ENCODE peak calls at places on chromosomes 3 and 15, in nine cellular contexts. U, D, G, Y, L, J, R, I and O are unnamed samples. For H3K36me3, the result is how much of the 10 kb centered on the place peaks cover.

GRCh38 chr3:24953060-24953771 is 458.6 kb upstream of the THRB start:
- DNase-seq in L (no peak), J (no peak), D (no peak), R (no peak), Y (no peak), G (no peak), I (no peak), U (no peak), O (no peak)

GRCh38 chr15:63331456-63331855 is 50.2 kb downstream of the CA12 start:
- DNase-seq in R (no peak), G (no peak), Y (no peak), U (no peak), J (no peak), L (no peak), I (no peak), D (no peak), O (no peak)

GRCh38 chr3:172595648-172596393 is 72.6 kb upstream of the TNFSF10 start:
- DNase-seq in J (no peak), G (no peak), L (no peak), Y (peak), R (no peak), U (no peak), D (no peak), I (no peak), O (peak)

GRCh38 chr3:147943265-147943945 is 534.2 kb downstream of the ZIC1 start:
- DNase-seq in J (no peak), G (no peak), I (no peak), R (no peak), U (no peak), Y (no peak), D (no peak), L (no peak), O (no peak)

GRCh38 chr3:37986479-37987314 is 3.9 kb upstream of the VILL start:
- DNase-seq in L (peak), U (no peak), Y (peak), J (peak), I (no peak), D (no peak), R (peak), G (no peak), O (peak)

GRCh38 chr15:51425517-51426033 is 84.1 kb downstream of the GLDN start:
- DNase-seq in Y (no peak), L (no peak), G (no peak), R (no peak), J (no peak), I (no peak), D (no peak), U (no peak), O (no peak)

GRCh38 chr3:96183871-96184270 is 630.5 kb upstream of the EPHA6 start:
- DNase-seq in Y (no peak), L (no peak), J (no peak), U (no peak), R (no peak), I (no peak), D (no peak), G (no peak), O (no peak)

GRCh38 chr15:71547066-71547465 is 263.3 kb upstream of the NR2E3 start:
- DNase-seq in Y (peak), U (peak), G (peak), J (peak), I (peak), R (no peak), D (no peak), L (no peak), O (no peak)

GRCh38 chr3:151387443-151388241 is 3.1 kb upstream of the P2RY12 start:
- DNase-seq in U (no peak), R (no peak), Y (no peak), J (no peak), D (no peak), G (no peak), L (no peak), I (no peak), O (no peak)

GRCh38 chr3:187958432-187959003 is 195.4 kb upstream of the LPP start:
- DNase-seq in U (no peak), R (no peak), Y (no peak), G (peak), J (no peak), L (no peak), D (no peak), I (no peak), O (no peak)

GRCh38 chr3:34832865-34833508 is 806.3 kb upstream of the ARPP21 start:
- DNase-seq in D (no peak), U (no peak), I (no peak), R (no peak), L (no peak), Y (no peak), J (no peak), G (no peak), O (no peak)
- TF ChIP-seq CTCF in D (no peak), U (no peak), I (no peak), R (no peak), L (no peak), Y (no peak), J (no peak), G (no peak), O (no peak)

DNA sequence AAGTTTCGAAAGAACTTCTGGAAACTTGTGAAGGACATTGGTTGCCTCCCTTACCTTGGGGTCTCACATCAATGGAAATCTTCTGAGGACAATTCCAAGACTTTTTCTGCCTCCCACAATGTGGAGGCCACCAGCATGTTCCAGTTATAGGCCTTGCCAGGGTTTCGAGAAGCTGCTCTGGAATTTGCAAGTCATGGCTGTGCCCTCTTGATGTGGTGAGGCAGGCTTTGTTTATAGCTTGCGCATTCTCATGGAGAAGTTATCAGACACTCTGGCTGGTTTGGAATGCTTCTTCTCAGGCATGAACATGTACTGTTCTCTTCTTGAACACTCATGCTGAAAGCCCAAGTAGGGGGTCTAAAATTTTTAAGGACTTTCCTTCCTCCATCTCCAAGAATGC is 4.1 kb downstream of the CXCR6 start:
- DNase-seq in D (no peak), R (no peak), I (no peak), U (no peak), Y (no peak), L (no peak), G (no peak), J (no peak), O (no peak)
- H3K36me3 ChIP-seq in D (under half), R (half or more), I (under half), U (half or more), Y (under half), L (under half), G (half or more), J (under half), O (under half)

GRCh38 chr15:55320963-55321362 is 1.9 kb downstream of the PIGB start:
- DNase-seq in R (no peak), L (no peak), J (no peak), G (no peak), D (no peak), U (no peak), Y (no peak), I (no peak), O (no peak)

GRCh38 chr15:55319537-55320325 is 709 bp downstream of the PIGB start:
- DNase-seq in Y (no peak), D (no peak), L (no peak), I (no peak), U (no peak), G (no peak), R (no peak), J (no peak), O (no peak)

GRCh38 chr15:55322452-55322851 is 3.4 kb downstream of the PIGB start:
- DNase-seq in U (no peak), G (no peak), R (no peak), J (no peak), I (no peak), L (no peak), D (no peak), Y (no peak), O (no peak)

GRCh38 chr15:55318588-55319494 is at the start of the genes PIGB and PIGBOS1:
- DNase-seq in J (peak), U (peak), D (peak), R (peak), G (peak), Y (peak), I (peak), L (peak), O (peak)
- TF ChIP-seq CTCF in J (no peak), U (peak), D (no peak), R (no peak), G (no peak), Y (no peak), I (no peak), L (no peak), O (no peak)

GRCh38 chr3:9373443-9373842 is 10.6 kb downstream of the THUMPD3 start:
- DNase-seq in G (no peak), Y (no peak), L (no peak), D (no peak), R (no peak), U (no peak), J (no peak), I (no peak), O (no peak)
- H3K36me3 ChIP-seq in G (half or more), Y (half or more), L (half or more), D (under half), R (half or more), U (half or more), J (under half), I (under half), O (under half)

DNA sequence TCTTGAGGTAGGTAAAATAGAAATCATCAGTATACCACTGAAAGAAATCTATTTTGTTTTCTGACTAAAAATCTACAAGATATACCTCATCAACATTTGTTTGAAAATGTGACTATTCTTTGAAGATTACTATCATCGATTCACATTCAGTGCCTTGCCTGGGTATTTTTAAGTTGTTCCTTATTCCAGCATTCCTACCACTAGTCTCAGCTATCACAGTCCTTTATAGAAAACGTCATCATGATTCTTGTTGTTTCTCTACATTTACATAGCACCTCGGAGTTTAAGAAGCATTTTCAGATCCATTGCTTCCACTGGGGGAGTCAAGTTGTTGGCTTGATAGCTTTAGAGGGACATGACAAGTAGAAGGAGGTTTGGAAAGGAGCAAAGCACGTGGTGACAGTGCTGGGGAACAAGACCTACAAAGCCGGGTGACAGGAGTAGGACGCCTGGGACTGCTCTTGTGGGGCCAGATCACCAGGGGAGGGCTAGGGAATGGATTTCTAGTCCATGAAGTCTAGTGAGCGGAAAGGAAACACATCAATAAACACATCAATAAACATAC is 61.5 kb downstream of the HES1 start:
- DNase-seq in D (no peak), R (no peak), Y (no peak), J (no peak), L (no peak), G (no peak), I (no peak), U (no peak), O (no peak)
- TF ChIP-seq CTCF in D (no peak), R (no peak), Y (peak), J (no peak), L (no peak), G (no peak), I (no peak), U (peak), O (no peak)

GRCh38 chr3:149058199-149058598 is 28.1 kb downstream of the HLTF start:
- DNase-seq in G (no peak), J (no peak), R (no peak), D (no peak), Y (no peak), L (no peak), U (no peak), I (no peak), O (no peak)

GRCh38 chr3:149058602-149059001 is 27.7 kb downstream of the HLTF start:
- DNase-seq in D (no peak), U (no peak), I (no peak), G (no peak), J (no peak), R (no peak), L (no peak), Y (no peak), O (no peak)

DNA sequence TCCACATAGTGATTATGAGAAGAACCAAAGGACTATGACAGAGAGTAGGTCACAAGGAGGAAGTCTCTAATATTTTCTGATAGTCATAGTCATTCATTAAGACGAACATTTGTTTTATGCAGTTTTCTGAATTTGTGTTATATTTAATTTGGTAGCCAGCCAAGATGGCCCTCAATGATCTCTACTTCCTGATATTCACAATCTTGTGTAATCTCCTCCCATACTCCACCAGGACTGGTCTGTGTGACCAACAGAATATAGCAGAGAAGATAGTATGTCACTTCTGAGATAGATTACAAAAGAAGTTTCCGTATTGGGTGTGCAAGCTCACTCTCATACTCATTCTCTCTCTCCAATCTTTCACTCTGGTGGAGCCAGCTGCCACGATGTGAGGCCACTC is 30.8 kb downstream of the HLTF start:
- DNase-seq in J (no peak), G (no peak), L (no peak), D (no peak), U (no peak), Y (no peak), I (no peak), R (no peak), O (no peak)
- H3K36me3 ChIP-seq in J (under half), G (half or more), L (half or more), D (under half), U (half or more), Y (under half), I (under half), R (under half), O (under half)

GRCh38 chr3:48765376-48765775 is 48.4 kb upstream of the IP6K2 start:
- DNase-seq in L (no peak), I (no peak), U (no peak), D (no peak), R (no peak), G (no peak), J (no peak), Y (peak), O (no peak)
- TF ChIP-seq CTCF in L (peak), I (no peak), U (peak), D (peak), R (peak), G (peak), J (peak), Y (no peak), O (no peak)